ENCODE peak calls at places on chromosome 15, in four cellular contexts. One of them, this sample, is unnamed.

GRCh38 chr15:51619331-51620033 is 3.1 kb downstream of the DMXL2 start:
- DNase-seq in stomach: no peak
- DNase-seq in sigmoid colon: no peak
- DNase-seq in tibial nerve: no peak
- DNase-seq in this sample: no peak

GRCh38 chr15:59960318-59960717 is 43.8 kb upstream of the FOXB1 start:
- DNase-seq in stomach: no peak
- DNase-seq in sigmoid colon: no peak
- DNase-seq in tibial nerve: no peak
- DNase-seq in this sample: no peak

GRCh38 chr15:50531763-50532162 is 14.7 kb downstream of the USP50 start:
- DNase-seq in stomach: no peak
- DNase-seq in sigmoid colon: no peak
- DNase-seq in tibial nerve: no peak
- DNase-seq in this sample: no peak

GRCh38 chr15:63985221-63986184 is 60.8 kb downstream of the DAPK2 start:
- DNase-seq in stomach: peak; percentile 57
- DNase-seq in sigmoid colon: peak; percentile 88
- DNase-seq in tibial nerve: no peak
- DNase-seq in this sample: peak; percentile 84

GRCh38 chr15:74780983-74781672 is 752 bp upstream of the CSK start:
- DNase-seq in stomach: no peak
- DNase-seq in sigmoid colon: no peak
- DNase-seq in tibial nerve: no peak
- DNase-seq in this sample: no peak

GRCh38 chr15:83208357-83208661 is 686 bp upstream of the HDGFL3 start:
- DNase-seq in stomach: no peak
- DNase-seq in sigmoid colon: no peak
- DNase-seq in tibial nerve: no peak
- DNase-seq in this sample: no peak

GRCh38 chr15:88393719-88394519 is 73.3 kb downstream of the MRPL46 start:
- DNase-seq in stomach: no peak
- DNase-seq in sigmoid colon: no peak
- DNase-seq in tibial nerve: no peak
- DNase-seq in this sample: no peak

GRCh38 chr15:51647128-51647562 is 24.6 kb upstream of the DMXL2 start:
- DNase-seq in stomach: peak; percentile 74
- DNase-seq in sigmoid colon: peak; percentile 69
- DNase-seq in tibial nerve: peak; percentile 58
- DNase-seq in this sample: no peak

GRCh38 chr15:80677041-80677440 is 18.1 kb upstream of the ABHD17C start:
- DNase-seq in stomach: no peak
- DNase-seq in sigmoid colon: no peak
- DNase-seq in tibial nerve: no peak
- DNase-seq in this sample: no peak

GRCh38 chr15:101438482-101439284 is 50.8 kb downstream of the PCSK6 start:
- DNase-seq in stomach: peak; percentile 17
- DNase-seq in sigmoid colon: no peak
- DNase-seq in tibial nerve: no peak
- DNase-seq in this sample: no peak

GRCh38 chr15:89494941-89495637 is 1.3 kb downstream of the RHCG start:
- DNase-seq in stomach: no peak
- DNase-seq in sigmoid colon: peak; percentile 40
- DNase-seq in tibial nerve: no peak
- DNase-seq in this sample: peak; percentile 21

GRCh38 chr15:73628102-73628501 is 5.1 kb downstream of the NPTN start:
- DNase-seq in stomach: no peak
- DNase-seq in sigmoid colon: no peak
- DNase-seq in tibial nerve: no peak
- DNase-seq in this sample: no peak

GRCh38 chr15:73630030-73630429 is 3.2 kb downstream of the NPTN start:
- DNase-seq in stomach: no peak
- DNase-seq in sigmoid colon: no peak
- DNase-seq in tibial nerve: no peak
- DNase-seq in this sample: no peak

GRCh38 chr15:73631915-73632669 is 1.1 kb downstream of the NPTN start:
- DNase-seq in stomach: no peak
- DNase-seq in sigmoid colon: peak; percentile 84
- DNase-seq in tibial nerve: peak; percentile 43
- DNase-seq in this sample: no peak

GRCh38 chr15:73630796-73631471 is 2.3 kb downstream of the NPTN start:
- DNase-seq in stomach: no peak
- DNase-seq in sigmoid colon: no peak
- DNase-seq in tibial nerve: no peak
- DNase-seq in this sample: no peak

GRCh38 chr15:73628976-73629854 is 4.0 kb downstream of the NPTN start:
- DNase-seq in stomach: no peak
- DNase-seq in sigmoid colon: no peak
- DNase-seq in tibial nerve: no peak
- DNase-seq in this sample: no peak
- TF ChIP-seq EP300 in stomach: no peak
- TF ChIP-seq EP300 in sigmoid colon: no peak
- TF ChIP-seq EP300 in tibial nerve: no peak
- TF ChIP-seq EP300 in this sample: no peak

GRCh38 chr15:56243117-56243773 is 434 bp downstream of the RFX7 start:
- DNase-seq in stomach: peak; percentile 31
- DNase-seq in sigmoid colon: peak; percentile 68
- DNase-seq in tibial nerve: peak; percentile 9
- DNase-seq in this sample: peak; percentile 76
- TF ChIP-seq POLR2A in stomach: no peak
- TF ChIP-seq POLR2A in sigmoid colon: no peak
- TF ChIP-seq POLR2A in tibial nerve: no peak
- TF ChIP-seq POLR2A in this sample: no peak

DNA sequence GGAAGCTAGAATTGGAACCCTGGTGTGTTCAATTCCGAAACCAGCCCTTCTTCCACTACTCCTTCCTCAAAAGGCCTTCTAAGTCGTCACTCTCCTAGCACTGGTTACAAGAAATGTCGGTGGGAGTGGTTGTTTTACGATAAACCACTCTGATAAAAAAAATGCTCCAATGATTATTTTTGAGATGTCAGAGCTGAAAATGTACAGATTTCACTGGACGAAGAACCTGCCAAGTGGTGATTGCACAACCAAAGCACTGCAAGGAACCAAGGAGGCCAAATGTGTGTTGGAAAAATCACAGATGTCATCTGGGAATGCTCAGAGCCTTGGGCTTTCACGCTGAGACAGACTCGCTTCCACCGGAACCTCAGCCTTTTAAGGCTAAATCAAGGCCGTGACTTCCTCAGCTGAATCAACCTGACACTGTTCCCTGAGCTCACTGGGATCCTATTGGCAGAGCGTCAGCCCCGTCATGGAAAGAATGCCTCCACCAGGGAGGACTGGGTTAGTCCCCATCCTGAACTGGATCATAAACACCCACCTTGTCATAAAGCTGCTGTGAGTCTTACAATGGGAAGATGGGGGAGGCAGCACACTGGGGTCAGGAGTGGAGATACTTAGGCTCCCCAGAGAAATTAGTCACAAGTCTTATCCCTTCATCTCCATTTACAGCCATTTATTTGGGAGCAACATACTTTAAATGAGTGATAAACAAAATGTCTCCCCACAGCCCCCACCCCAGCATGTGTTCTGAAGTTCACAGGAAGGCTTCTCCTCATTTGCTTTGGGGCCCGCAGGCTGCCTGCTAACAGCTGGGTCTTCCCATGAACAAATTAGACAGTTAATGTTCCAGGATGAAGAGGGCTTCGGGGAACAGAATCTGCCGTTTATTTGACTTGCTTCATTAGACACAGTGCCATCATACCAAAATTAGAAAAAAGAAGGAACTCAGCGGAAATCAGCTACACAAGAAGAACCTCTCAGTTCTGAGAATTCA is 107.9 kb upstream of the THBS1 start:
- DNase-seq in stomach: peak; percentile 58
- DNase-seq in sigmoid colon: peak; percentile 99
- DNase-seq in tibial nerve: peak; percentile 79
- DNase-seq in this sample: peak; percentile 88
- TF ChIP-seq EP300 in stomach: peak; percentile 98
- TF ChIP-seq EP300 in sigmoid colon: peak; percentile 99
- TF ChIP-seq EP300 in tibial nerve: peak; percentile 55
- TF ChIP-seq EP300 in this sample: peak; percentile 88

DNA sequence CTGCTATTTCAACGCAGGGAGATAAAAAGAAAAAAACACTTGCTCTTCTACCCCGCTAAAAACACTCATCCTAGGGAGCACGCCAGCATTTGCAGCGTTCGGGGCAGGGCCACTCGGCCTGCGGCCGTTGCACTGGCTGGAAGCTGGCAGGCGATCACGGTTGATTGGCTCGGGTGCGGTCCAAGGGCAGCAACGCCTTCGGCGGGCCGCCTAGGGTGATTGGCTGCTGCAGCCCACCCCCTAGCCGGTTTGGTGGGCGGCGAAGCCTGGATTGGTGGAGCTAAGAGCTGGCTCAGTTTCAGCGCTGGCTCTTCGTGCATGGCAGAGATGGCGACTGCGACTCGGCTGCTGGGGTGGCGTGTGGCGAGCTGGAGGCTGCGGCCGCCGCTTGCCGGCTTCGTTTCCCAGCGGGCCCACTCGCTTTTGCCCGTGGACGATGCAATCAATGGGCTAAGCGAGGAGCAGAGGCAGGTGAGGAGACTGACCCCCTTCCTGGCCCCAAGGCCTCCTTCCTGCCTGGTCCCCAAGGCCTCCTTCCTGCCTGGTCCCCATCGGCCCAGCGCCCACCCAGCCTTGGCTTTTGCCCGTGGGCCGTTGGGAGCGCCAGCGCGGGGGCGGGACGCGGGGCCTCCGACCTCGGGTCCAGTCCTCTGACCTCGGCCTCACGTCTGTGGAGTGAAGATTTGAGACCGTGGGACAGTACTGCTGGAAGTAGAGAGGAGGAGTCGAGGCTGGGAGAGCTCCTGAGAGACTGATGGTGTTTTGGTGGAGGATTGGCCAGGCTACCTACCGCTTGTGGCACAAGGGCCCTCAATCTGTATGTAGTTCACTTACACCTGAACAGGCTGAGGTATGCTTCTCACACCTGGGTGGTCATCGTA is at the start of gene IVD:
- DNase-seq in stomach: peak; percentile 96
- DNase-seq in sigmoid colon: peak; percentile 98
- DNase-seq in tibial nerve: peak; percentile 89
- DNase-seq in this sample: peak; percentile 97
- TF ChIP-seq POLR2A in stomach: no peak
- TF ChIP-seq POLR2A in sigmoid colon: peak; percentile 23
- TF ChIP-seq POLR2A in tibial nerve: peak; percentile 81
- TF ChIP-seq POLR2A in this sample: no peak

DNA sequence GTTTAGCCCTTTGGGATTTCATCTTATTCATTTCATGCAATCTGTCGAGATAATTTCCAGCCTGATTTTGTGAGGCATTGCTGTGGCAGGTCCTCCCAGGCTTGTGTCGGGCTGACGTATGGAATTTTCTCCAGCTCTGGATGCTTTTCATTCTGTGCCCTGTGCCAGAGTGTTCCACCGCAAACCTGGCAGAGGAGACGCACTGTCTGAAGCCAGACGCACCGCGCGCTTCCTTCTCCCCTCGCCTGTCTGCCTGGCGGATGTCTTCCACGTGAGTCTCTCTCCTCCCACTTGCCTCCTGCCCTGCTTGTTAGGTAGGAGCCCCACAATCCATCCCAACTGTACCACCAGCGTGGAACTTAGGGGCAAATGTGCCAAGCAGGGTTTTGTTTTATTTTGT is 20.1 kb upstream of the GLCE start:
- DNase-seq in stomach: no peak
- DNase-seq in sigmoid colon: no peak
- DNase-seq in tibial nerve: no peak
- DNase-seq in this sample: no peak
- TF ChIP-seq EP300 in stomach: no peak
- TF ChIP-seq EP300 in sigmoid colon: no peak
- TF ChIP-seq EP300 in tibial nerve: no peak
- TF ChIP-seq EP300 in this sample: no peak

GRCh38 chr15:23846218-23846617 is 159.1 kb upstream of the NDN start:
- DNase-seq in stomach: no peak
- DNase-seq in sigmoid colon: no peak
- DNase-seq in tibial nerve: no peak
- DNase-seq in this sample: no peak
- TF ChIP-seq POLR2A in stomach: no peak
- TF ChIP-seq POLR2A in sigmoid colon: no peak
- TF ChIP-seq POLR2A in tibial nerve: no peak
- TF ChIP-seq POLR2A in this sample: no peak

DNA sequence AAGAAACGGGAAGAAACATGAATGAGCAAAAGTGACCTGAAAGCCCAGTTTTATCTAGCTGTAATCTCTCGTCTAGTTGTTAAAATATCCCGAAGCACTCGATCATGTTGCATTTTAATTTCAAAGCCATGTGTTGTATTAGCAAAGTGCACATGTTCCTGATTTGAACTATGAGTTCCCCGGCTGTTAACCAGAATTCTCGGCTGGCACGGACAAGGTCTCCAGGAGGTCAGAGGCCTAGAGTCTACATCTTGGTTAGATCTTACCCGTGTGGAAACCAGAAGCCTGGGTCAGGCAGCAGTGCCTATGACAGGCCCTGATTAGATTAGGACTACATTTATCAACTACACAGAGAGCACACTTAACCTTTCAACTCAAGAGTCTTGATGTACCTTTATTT is 195.8 kb downstream of the CDIN1 start:
- DNase-seq in stomach: no peak
- DNase-seq in sigmoid colon: no peak
- DNase-seq in tibial nerve: no peak
- DNase-seq in this sample: no peak
- TF ChIP-seq EP300 in stomach: no peak
- TF ChIP-seq EP300 in sigmoid colon: no peak
- TF ChIP-seq EP300 in tibial nerve: no peak
- TF ChIP-seq EP300 in this sample: no peak

GRCh38 chr15:76931397-76932089 is at the start of gene RCN2:
- DNase-seq in stomach: peak; percentile 97
- DNase-seq in sigmoid colon: peak; percentile 98
- DNase-seq in tibial nerve: peak; percentile 86
- DNase-seq in this sample: peak; percentile 97
- TF ChIP-seq POLR2A in stomach: no peak
- TF ChIP-seq POLR2A in sigmoid colon: peak; percentile 46
- TF ChIP-seq POLR2A in tibial nerve: peak; percentile 95
- TF ChIP-seq POLR2A in this sample: peak; percentile 23

This sample was measured in suprapubic skin.